ENCODE peak calls at places on chromosomes 2 and 18, in eight cellular contexts. One of them, this sample, is unnamed.

GRCh38 chr18:76429262-76430126 is 65.5 kb downstream of the ZNF516 start:
- DNase-seq in right cardiac atrium: no peak
- DNase-seq in mesenchymal stem cell: no peak
- DNase-seq in H9: no peak
- DNase-seq in brain microvascular endothelial cell: no peak
- DNase-seq in uterus: peak; percentile 15
- DNase-seq in colonic mucosa: no peak
- DNase-seq in dorsolateral prefrontal cortex: no peak
- DNase-seq in this sample: no peak

GRCh38 chr2:135874966-135875365 is 1.3 kb downstream of the MCM6 start:
- DNase-seq in right cardiac atrium: no peak
- DNase-seq in mesenchymal stem cell: no peak
- DNase-seq in H9: no peak
- DNase-seq in brain microvascular endothelial cell: no peak
- DNase-seq in uterus: no peak
- DNase-seq in colonic mucosa: no peak
- DNase-seq in dorsolateral prefrontal cortex: no peak
- DNase-seq in this sample: no peak

GRCh38 chr2:54208364-54209240 is 47.4 kb downstream of the TSPYL6 start:
- DNase-seq in right cardiac atrium: no peak
- DNase-seq in mesenchymal stem cell: peak; percentile 49
- DNase-seq in H9: no peak
- DNase-seq in brain microvascular endothelial cell: no peak
- DNase-seq in uterus: no peak
- DNase-seq in colonic mucosa: no peak
- DNase-seq in dorsolateral prefrontal cortex: no peak
- DNase-seq in this sample: no peak

GRCh38 chr2:109458512-109458911 is 155.3 kb downstream of the SEPTIN10 start:
- DNase-seq in right cardiac atrium: no peak
- DNase-seq in mesenchymal stem cell: no peak
- DNase-seq in H9: no peak
- DNase-seq in brain microvascular endothelial cell: no peak
- DNase-seq in uterus: peak; percentile 2
- DNase-seq in colonic mucosa: no peak
- DNase-seq in dorsolateral prefrontal cortex: no peak
- DNase-seq in this sample: no peak

GRCh38 chr2:610465-610864 is 66.7 kb downstream of the TMEM18 start:
- DNase-seq in right cardiac atrium: no peak
- DNase-seq in mesenchymal stem cell: no peak
- DNase-seq in H9: no peak
- DNase-seq in brain microvascular endothelial cell: no peak
- DNase-seq in uterus: no peak
- DNase-seq in colonic mucosa: no peak
- DNase-seq in dorsolateral prefrontal cortex: no peak
- DNase-seq in this sample: no peak

GRCh38 chr2:127455566-127456493 is 37.6 kb downstream of the PROC start:
- DNase-seq in right cardiac atrium: no peak
- DNase-seq in mesenchymal stem cell: no peak
- DNase-seq in H9: peak; percentile 55
- DNase-seq in brain microvascular endothelial cell: no peak
- DNase-seq in uterus: no peak
- DNase-seq in colonic mucosa: peak; percentile 46
- DNase-seq in dorsolateral prefrontal cortex: no peak
- DNase-seq in this sample: no peak

GRCh38 chr2:64770781-64771334 is 117.1 kb upstream of the SERTAD2 start:
- DNase-seq in right cardiac atrium: peak; percentile 64
- DNase-seq in mesenchymal stem cell: no peak
- DNase-seq in H9: no peak
- DNase-seq in brain microvascular endothelial cell: peak; percentile 49
- DNase-seq in uterus: peak; percentile 81
- DNase-seq in colonic mucosa: peak; percentile 37
- DNase-seq in dorsolateral prefrontal cortex: no peak
- DNase-seq in this sample: no peak

GRCh38 chr2:190649798-190650390 is 1.0 kb downstream of the NAB1 start:
- DNase-seq in right cardiac atrium: peak; percentile 35
- DNase-seq in mesenchymal stem cell: peak; percentile 62
- DNase-seq in H9: no peak
- DNase-seq in brain microvascular endothelial cell: no peak
- DNase-seq in uterus: no peak
- DNase-seq in colonic mucosa: peak; percentile 31
- DNase-seq in dorsolateral prefrontal cortex: no peak
- DNase-seq in this sample: no peak

GRCh38 chr18:35511833-35512232 is 14.1 kb upstream of the INO80C start:
- DNase-seq in right cardiac atrium: no peak
- DNase-seq in mesenchymal stem cell: no peak
- DNase-seq in H9: no peak
- DNase-seq in brain microvascular endothelial cell: no peak
- DNase-seq in uterus: no peak
- DNase-seq in colonic mucosa: peak; percentile 9
- DNase-seq in dorsolateral prefrontal cortex: no peak
- DNase-seq in this sample: no peak

GRCh38 chr18:49690307-49690706 is 123.0 kb downstream of the ACAA2 start:
- DNase-seq in right cardiac atrium: no peak
- DNase-seq in mesenchymal stem cell: peak; percentile 98
- DNase-seq in H9: no peak
- DNase-seq in brain microvascular endothelial cell: peak; percentile 97
- DNase-seq in uterus: no peak
- DNase-seq in colonic mucosa: no peak
- DNase-seq in dorsolateral prefrontal cortex: no peak
- DNase-seq in this sample: no peak

GRCh38 chr2:88885275-88885674 is 193.8 kb downstream of the RPIA start:
- DNase-seq in right cardiac atrium: no peak
- DNase-seq in mesenchymal stem cell: no peak
- DNase-seq in H9: no peak
- DNase-seq in brain microvascular endothelial cell: no peak
- DNase-seq in uterus: no peak
- DNase-seq in colonic mucosa: no peak
- DNase-seq in dorsolateral prefrontal cortex: no peak
- DNase-seq in this sample: no peak

GRCh38 chr18:24015897-24016631 is 1.5 kb downstream of the TTC39C start:
- DNase-seq in right cardiac atrium: no peak
- DNase-seq in mesenchymal stem cell: no peak
- DNase-seq in H9: no peak
- DNase-seq in brain microvascular endothelial cell: no peak
- DNase-seq in uterus: no peak
- DNase-seq in colonic mucosa: no peak
- DNase-seq in dorsolateral prefrontal cortex: no peak
- DNase-seq in this sample: no peak

GRCh38 chr2:197437380-197437779 is 2.6 kb upstream of the SF3B1 start:
- DNase-seq in right cardiac atrium: no peak
- DNase-seq in mesenchymal stem cell: no peak
- DNase-seq in H9: no peak
- DNase-seq in brain microvascular endothelial cell: no peak
- DNase-seq in uterus: no peak
- DNase-seq in colonic mucosa: no peak
- DNase-seq in dorsolateral prefrontal cortex: no peak
- DNase-seq in this sample: no peak

GRCh38 chr2:33134086-33134763 is 187.5 kb downstream of the LTBP1 start:
- DNase-seq in right cardiac atrium: peak; percentile 84
- DNase-seq in mesenchymal stem cell: peak; percentile 96
- DNase-seq in H9: no peak
- DNase-seq in brain microvascular endothelial cell: peak; percentile 96
- DNase-seq in uterus: peak; percentile 71
- DNase-seq in colonic mucosa: peak; percentile 28
- DNase-seq in dorsolateral prefrontal cortex: no peak
- DNase-seq in this sample: peak; percentile 2

GRCh38 chr2:8139668-8140202 is 542.1 kb upstream of the ID2 start:
- DNase-seq in right cardiac atrium: no peak
- DNase-seq in mesenchymal stem cell: no peak
- DNase-seq in H9: no peak
- DNase-seq in brain microvascular endothelial cell: no peak
- DNase-seq in uterus: no peak
- DNase-seq in colonic mucosa: no peak
- DNase-seq in dorsolateral prefrontal cortex: no peak
- DNase-seq in this sample: no peak

GRCh38 chr2:170819941-170820646 is 3.4 kb downstream of the GAD1 start:
- DNase-seq in right cardiac atrium: no peak
- DNase-seq in mesenchymal stem cell: no peak
- DNase-seq in H9: peak; percentile 83
- DNase-seq in brain microvascular endothelial cell: no peak
- DNase-seq in uterus: no peak
- DNase-seq in colonic mucosa: no peak
- DNase-seq in dorsolateral prefrontal cortex: no peak
- DNase-seq in this sample: no peak

DNA sequence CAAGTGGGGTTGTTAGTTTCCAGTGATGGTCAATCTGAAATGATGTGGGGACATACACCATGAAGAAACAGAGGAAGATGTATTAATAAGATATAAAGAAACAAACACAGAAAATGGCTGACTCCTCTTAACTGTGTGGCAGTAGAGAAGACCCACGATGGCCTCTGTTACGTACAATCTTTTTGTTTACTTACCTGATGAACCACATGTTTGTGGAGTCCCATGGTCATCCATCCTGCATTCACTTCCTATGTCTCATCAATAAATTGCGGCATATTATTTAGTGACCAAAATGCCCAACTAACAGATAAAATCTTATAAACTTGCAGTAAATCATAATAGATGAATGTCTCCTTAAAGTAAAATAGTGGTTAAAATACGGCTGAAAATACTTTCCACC is 740.1 kb upstream of the LINC00305 start:
- DNase-seq in right cardiac atrium: no peak
- DNase-seq in mesenchymal stem cell: no peak
- DNase-seq in H9: no peak
- DNase-seq in brain microvascular endothelial cell: no peak
- DNase-seq in uterus: no peak
- DNase-seq in colonic mucosa: no peak
- DNase-seq in dorsolateral prefrontal cortex: no peak
- DNase-seq in this sample: no peak
- H3K27ac ChIP-seq in right cardiac atrium: no peak overlapping the region
- H3K27ac ChIP-seq in mesenchymal stem cell: no peak overlapping the region
- H3K27ac ChIP-seq in H9: no peak overlapping the region
- H3K27ac ChIP-seq in brain microvascular endothelial cell: no peak overlapping the region
- H3K27ac ChIP-seq in uterus: no peak overlapping the region
- H3K27ac ChIP-seq in colonic mucosa: no peak overlapping the region
- H3K27ac ChIP-seq in dorsolateral prefrontal cortex: no peak overlapping the region
- H3K27ac ChIP-seq in this sample: no peak overlapping the region

GRCh38 chr2:160408205-160408561 is 85.4 kb downstream of the RBMS1 start:
- DNase-seq in right cardiac atrium: no peak
- DNase-seq in mesenchymal stem cell: no peak
- DNase-seq in H9: no peak
- DNase-seq in brain microvascular endothelial cell: no peak
- DNase-seq in uterus: no peak
- DNase-seq in colonic mucosa: peak; percentile 31
- DNase-seq in dorsolateral prefrontal cortex: no peak
- DNase-seq in this sample: no peak
- H3K27ac ChIP-seq in right cardiac atrium: peak overlapping the region; percentile 80
- H3K27ac ChIP-seq in mesenchymal stem cell: peak overlapping the region; percentile 92
- H3K27ac ChIP-seq in H9: no peak overlapping the region
- H3K27ac ChIP-seq in brain microvascular endothelial cell: peak overlapping the region; percentile 86
- H3K27ac ChIP-seq in uterus: peak overlapping the region; percentile 99
- H3K27ac ChIP-seq in colonic mucosa: peak overlapping the region; percentile 27
- H3K27ac ChIP-seq in dorsolateral prefrontal cortex: no peak overlapping the region
- H3K27ac ChIP-seq in this sample: no peak overlapping the region

DNA sequence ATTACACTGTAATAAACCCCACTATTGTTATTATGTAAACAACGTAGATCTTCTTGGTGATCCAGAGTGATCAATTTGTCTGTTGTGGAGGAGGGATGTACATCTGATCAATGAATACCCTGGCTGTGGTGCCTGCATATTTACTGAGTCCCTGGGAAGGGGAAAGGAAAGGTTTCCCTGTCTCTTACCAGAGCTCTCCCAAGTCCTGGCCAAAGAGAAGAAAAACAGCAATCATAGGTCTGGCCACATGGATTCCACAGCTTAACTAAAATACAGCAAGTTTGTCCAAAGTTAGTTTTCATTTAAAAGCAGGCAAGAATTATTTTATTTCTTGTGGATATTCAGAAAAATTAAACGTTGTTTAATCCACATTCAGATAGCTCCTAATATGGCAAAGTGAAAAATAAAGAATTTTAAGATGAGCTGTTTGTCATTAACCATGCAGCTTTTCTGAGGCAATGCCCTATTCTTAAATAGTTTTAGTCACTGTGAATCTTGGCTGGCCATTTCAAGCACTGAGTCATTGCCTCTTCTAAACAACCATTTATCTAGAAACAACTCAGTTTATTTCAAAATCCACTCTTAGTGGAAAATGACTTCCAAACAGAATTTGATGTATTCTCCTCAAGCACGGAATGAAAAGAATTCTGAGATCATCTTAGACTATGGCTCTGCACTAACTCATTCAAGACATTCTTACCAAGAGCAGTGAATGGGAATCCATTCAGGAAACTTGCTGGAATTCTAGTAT is 1004.4 kb upstream of the CDH2 start:
- DNase-seq in right cardiac atrium: no peak
- DNase-seq in mesenchymal stem cell: peak; percentile 97
- DNase-seq in H9: no peak
- DNase-seq in brain microvascular endothelial cell: peak; percentile 77
- DNase-seq in uterus: peak; percentile 22
- DNase-seq in colonic mucosa: no peak
- DNase-seq in dorsolateral prefrontal cortex: no peak
- DNase-seq in this sample: no peak
- H3K27ac ChIP-seq in right cardiac atrium: peak overlapping the region; percentile 81
- H3K27ac ChIP-seq in mesenchymal stem cell: peak overlapping the region; percentile 67
- H3K27ac ChIP-seq in H9: no peak overlapping the region
- H3K27ac ChIP-seq in brain microvascular endothelial cell: peak overlapping the region; percentile 78
- H3K27ac ChIP-seq in uterus: peak overlapping the region; percentile 86
- H3K27ac ChIP-seq in colonic mucosa: peak overlapping the region; percentile 3
- H3K27ac ChIP-seq in dorsolateral prefrontal cortex: no peak overlapping the region
- H3K27ac ChIP-seq in this sample: no peak overlapping the region

GRCh38 chr2:189515264-189515663 is 65.3 kb downstream of the SLC40A1 start:
- DNase-seq in right cardiac atrium: no peak
- DNase-seq in mesenchymal stem cell: peak; percentile 73
- DNase-seq in H9: no peak
- DNase-seq in brain microvascular endothelial cell: peak; percentile 11
- DNase-seq in uterus: no peak
- DNase-seq in colonic mucosa: no peak
- DNase-seq in dorsolateral prefrontal cortex: no peak
- DNase-seq in this sample: no peak

GRCh38 chr2:189512879-189513278 is 67.7 kb downstream of the SLC40A1 start:
- DNase-seq in right cardiac atrium: no peak
- DNase-seq in mesenchymal stem cell: no peak
- DNase-seq in H9: no peak
- DNase-seq in brain microvascular endothelial cell: no peak
- DNase-seq in uterus: peak; percentile 32
- DNase-seq in colonic mucosa: no peak
- DNase-seq in dorsolateral prefrontal cortex: no peak
- DNase-seq in this sample: no peak

GRCh38 chr2:189514107-189514506 is 66.5 kb downstream of the SLC40A1 start:
- DNase-seq in right cardiac atrium: no peak
- DNase-seq in mesenchymal stem cell: no peak
- DNase-seq in H9: no peak
- DNase-seq in brain microvascular endothelial cell: no peak
- DNase-seq in uterus: no peak
- DNase-seq in colonic mucosa: no peak
- DNase-seq in dorsolateral prefrontal cortex: no peak
- DNase-seq in this sample: no peak

GRCh38 chr2:189511935-189512334 is 68.7 kb downstream of the SLC40A1 start:
- DNase-seq in right cardiac atrium: no peak
- DNase-seq in mesenchymal stem cell: no peak
- DNase-seq in H9: no peak
- DNase-seq in brain microvascular endothelial cell: no peak
- DNase-seq in uterus: no peak
- DNase-seq in colonic mucosa: no peak
- DNase-seq in dorsolateral prefrontal cortex: no peak
- DNase-seq in this sample: no peak

DNA sequence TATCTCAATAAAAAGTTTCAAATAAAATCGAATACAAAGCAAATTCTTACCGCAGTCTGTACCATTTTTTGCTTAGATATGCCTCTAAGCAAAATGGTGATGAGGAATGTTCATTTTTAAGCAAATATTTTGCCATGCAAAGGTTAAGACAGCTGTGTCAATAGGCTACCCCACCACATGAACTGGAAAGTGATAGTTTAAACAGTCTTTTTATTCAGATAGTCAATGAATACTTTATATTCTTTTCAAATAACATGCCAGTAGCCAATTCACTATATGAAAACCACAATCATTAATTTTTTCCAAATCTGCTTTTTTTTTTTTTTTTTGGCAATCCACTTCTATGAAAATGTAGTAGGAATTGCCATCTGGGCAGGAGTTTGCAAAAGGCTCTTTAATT is 69.4 kb downstream of the SLC40A1 start:
- DNase-seq in right cardiac atrium: no peak
- DNase-seq in mesenchymal stem cell: no peak
- DNase-seq in H9: no peak
- DNase-seq in brain microvascular endothelial cell: no peak
- DNase-seq in uterus: no peak
- DNase-seq in colonic mucosa: no peak
- DNase-seq in dorsolateral prefrontal cortex: no peak
- DNase-seq in this sample: no peak
- H3K27ac ChIP-seq in right cardiac atrium: no peak overlapping the region
- H3K27ac ChIP-seq in mesenchymal stem cell: no peak overlapping the region
- H3K27ac ChIP-seq in H9: no peak overlapping the region
- H3K27ac ChIP-seq in brain microvascular endothelial cell: no peak overlapping the region
- H3K27ac ChIP-seq in uterus: peak overlapping the region; percentile 79
- H3K27ac ChIP-seq in colonic mucosa: no peak overlapping the region
- H3K27ac ChIP-seq in dorsolateral prefrontal cortex: no peak overlapping the region
- H3K27ac ChIP-seq in this sample: no peak overlapping the region

This sample was measured in caudate nucleus.